ENCODE peak calls at places on chromosome 15, in four cellular contexts. O is left ventricle myocardium inferior, H is choroid plexus epithelial cell, W is gastrocnemius medialis. K is an unnamed sample.

GRCh38 chr15:75371486-75371885 is 3.1 kb upstream of the MAN2C1 start:
- DNase-seq in O (no peak), H (no peak), W (no peak), K (no peak)

GRCh38 chr15:40873625-40874561 is at the start of gene RHOV:
- DNase-seq in O (peak; percentile 38), H (peak; percentile 34), W (no peak), K (peak; percentile 78)

GRCh38 chr15:35871812-35872211 is 325.8 kb upstream of the DPH6 start:
- DNase-seq in O (no peak), H (no peak), W (no peak), K (no peak)

GRCh38 chr15:90962021-90962420 is 7.3 kb downstream of the RCCD1 start:
- DNase-seq in O (no peak), H (no peak), W (no peak), K (no peak)

GRCh38 chr15:61820212-61820611 is 240.0 kb downstream of the VPS13C start:
- DNase-seq in O (no peak), H (no peak), W (no peak), K (no peak)

GRCh38 chr15:90262426-90262825 is 3.0 kb upstream of the NGRN start:
- DNase-seq in O (no peak), H (no peak), W (no peak), K (no peak)

GRCh38 chr15:67696087-67696486 is 129.2 kb upstream of the SKOR1 start:
- DNase-seq in O (no peak), H (no peak), W (no peak), K (no peak)

GRCh38 chr15:88635343-88635742 is 3.5 kb upstream of the ISG20 start:
- DNase-seq in O (no peak), H (peak; percentile 77), W (no peak), K (no peak)

GRCh38 chr15:94230886-94231727 is at the start of gene MCTP2:
- DNase-seq in O (peak; percentile 69), H (peak; percentile 54), W (no peak), K (peak; percentile 93)

GRCh38 chr15:39599871-39600270 is 19.0 kb downstream of the THBS1 start:
- DNase-seq in O (no peak), H (no peak), W (no peak), K (no peak)

GRCh38 chr15:64112904-64113303 is 17.1 kb downstream of the SNX1 start:
- DNase-seq in O (no peak), H (peak; percentile 48), W (no peak), K (no peak)

GRCh38 chr15:38853608-38854007 is 289.0 kb upstream of the RASGRP1 start:
- DNase-seq in O (no peak), H (peak; percentile 70), W (no peak), K (no peak)

GRCh38 chr15:72227720-72228119 is 3.3 kb downstream of the PKM start:
- DNase-seq in O (no peak), H (no peak), W (no peak), K (no peak)

GRCh38 chr15:69526086-69526485 is 73.5 kb downstream of the RPLP1 start:
- DNase-seq in O (peak; percentile 37), H (no peak), W (no peak), K (no peak)

GRCh38 chr15:68249058-68249713 is 19.7 kb upstream of the CLN6 start:
- DNase-seq in O (no peak), H (no peak), W (no peak), K (no peak)

GRCh38 chr15:76139368-76140068 is 79.7 kb downstream of the TMEM266 start:
- DNase-seq in O (peak; percentile 49), H (peak; percentile 87), W (peak; percentile 26), K (peak; percentile 69)

GRCh38 chr15:34757262-34757661 is 2.5 kb upstream of the GJD2 start:
- DNase-seq in O (no peak), H (no peak), W (no peak), K (no peak)

GRCh38 chr15:58487041-58487723 is 55.4 kb downstream of the LIPC start:
- DNase-seq in O (no peak), H (no peak), W (no peak), K (no peak)

GRCh38 chr15:95558916-95559315 is 771.6 kb upstream of the NR2F2 start:
- DNase-seq in O (no peak), H (no peak), W (no peak), K (no peak)
- H3K4me3 ChIP-seq in O (no peak overlapping the region), H (no peak overlapping the region), W (no peak overlapping the region), K (no peak overlapping the region)

DNA sequence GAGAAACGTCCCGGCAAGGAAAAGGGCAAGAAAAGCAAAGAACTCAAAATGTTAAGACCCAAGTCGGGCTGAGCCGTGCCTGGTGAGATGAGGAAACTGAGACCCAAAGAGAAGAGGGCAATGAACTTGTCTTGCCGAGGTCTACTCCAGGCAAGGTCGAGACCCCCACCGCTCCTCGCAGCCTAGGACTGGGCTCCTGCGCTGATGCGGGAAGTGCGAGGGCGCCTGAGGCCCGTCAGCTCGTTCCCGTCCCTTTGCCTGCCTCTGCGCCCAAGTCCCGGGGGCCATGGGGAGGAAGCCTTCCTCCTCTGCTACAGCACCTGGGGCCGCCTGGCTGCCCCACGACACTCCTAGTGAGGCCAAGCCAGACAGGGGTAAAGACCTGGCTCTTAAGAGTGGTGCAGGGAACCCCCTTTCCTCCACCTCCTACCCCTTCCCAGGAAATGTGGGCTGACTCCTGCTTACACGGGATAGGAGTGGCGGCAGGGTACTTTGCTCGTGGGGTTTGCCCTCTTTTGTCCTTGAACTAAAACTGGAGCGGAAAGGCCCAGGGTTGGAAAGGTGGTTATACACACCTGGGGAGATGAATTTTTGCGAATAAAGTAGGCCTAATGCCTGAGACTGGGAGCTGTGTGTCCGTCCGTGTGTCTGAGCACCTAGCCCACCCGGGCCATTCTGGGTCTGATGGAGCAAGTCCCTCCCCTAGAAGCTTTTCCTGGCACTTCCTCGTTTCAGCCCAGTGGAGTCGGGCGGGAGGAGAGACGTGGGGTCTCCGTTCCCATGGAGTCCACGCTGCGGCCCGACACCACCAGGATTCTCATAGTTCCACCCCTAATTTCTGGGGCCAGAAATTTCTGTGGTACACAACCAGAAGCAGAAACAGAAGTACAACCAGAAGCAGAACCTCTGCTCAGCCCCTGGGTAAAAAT is 1.1 kb upstream of the MEGF11 start:
- DNase-seq in O (no peak), H (no peak), W (no peak), K (no peak)
- H3K4me3 ChIP-seq in O (peak overlapping the region; percentile 74), H (no peak overlapping the region), W (peak overlapping the region; percentile 66), K (no peak overlapping the region)

GRCh38 chr15:70585707-70586034 is 177.7 kb downstream of the UACA start:
- DNase-seq in O (no peak), H (no peak), W (no peak), K (no peak)
- H3K4me3 ChIP-seq in O (no peak overlapping the region), H (no peak overlapping the region), W (no peak overlapping the region), K (no peak overlapping the region)

DNA sequence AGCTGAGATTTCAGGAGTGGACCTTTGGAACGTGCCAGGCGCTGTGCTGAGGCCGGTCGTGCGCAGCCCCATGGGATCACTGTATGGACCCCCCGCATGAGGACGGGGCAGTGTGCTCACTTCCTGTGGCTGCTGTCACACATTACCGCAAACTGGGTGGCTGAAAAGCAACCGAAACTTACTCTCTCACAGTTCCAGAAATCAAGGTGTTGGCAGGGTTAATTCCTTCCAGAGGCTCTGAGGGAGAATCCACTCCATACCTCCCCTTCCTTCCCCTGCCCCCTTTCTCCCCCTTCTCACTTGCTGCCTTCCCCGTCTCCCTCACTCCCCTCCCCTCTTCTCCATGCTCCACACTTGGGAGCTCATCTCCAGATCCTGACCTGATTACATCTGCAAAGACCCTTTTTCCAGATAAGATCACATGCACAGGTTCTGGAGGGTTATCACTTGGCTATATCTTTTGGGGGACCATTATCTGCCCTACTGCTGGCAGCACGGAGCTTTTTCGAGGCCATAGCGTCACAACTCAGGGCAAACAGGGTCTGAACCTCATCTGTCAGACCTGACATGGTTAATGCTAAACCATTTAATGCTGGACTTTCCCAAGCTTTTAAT is 41.2 kb downstream of the KLF13 start:
- DNase-seq in O (peak; percentile 39), H (no peak), W (no peak), K (no peak)
- H3K4me3 ChIP-seq in O (peak overlapping the region; percentile 62), H (no peak overlapping the region), W (no peak overlapping the region), K (no peak overlapping the region)

GRCh38 chr15:56794150-56794922 is 61.0 kb upstream of the ZNF280D start:
- DNase-seq in O (no peak), H (peak; percentile 77), W (no peak), K (no peak)
- H3K4me3 ChIP-seq in O (no peak overlapping the region), H (no peak overlapping the region), W (no peak overlapping the region), K (no peak overlapping the region)

GRCh38 chr15:60004019-60004845 is at the start of gene FOXB1:
- DNase-seq in O (no peak), H (no peak), W (no peak), K (no peak)

GRCh38 chr15:60006808-60007346 is 2.8 kb downstream of the FOXB1 start:
- DNase-seq in O (no peak), H (no peak), W (no peak), K (no peak)

GRCh38 chr15:60004846-60005351 is 788 bp downstream of the FOXB1 start:
- DNase-seq in O (no peak), H (peak; percentile 17), W (no peak), K (peak; percentile 15)

GRCh38 chr15:60006203-60006782 is 2.2 kb downstream of the FOXB1 start:
- DNase-seq in O (no peak), H (peak; percentile 16), W (no peak), K (no peak)

GRCh38 chr15:60005352-60006202 is 1.5 kb downstream of the FOXB1 start:
- DNase-seq in O (no peak), H (no peak), W (no peak), K (no peak)
- H3K4me3 ChIP-seq in O (peak overlapping the region; percentile 64), H (no peak overlapping the region), W (peak overlapping the region; percentile 49), K (no peak overlapping the region)

K was measured in thyroid gland.